ENCODE peak calls at places on chromosomes 3 and 15, in ten cellular contexts. G is choroid plexus epithelial cell, L is astrocyte of the spinal cord, V is endothelial cell of umbilical vein, J is colonic mucosa, Y is cardiac fibroblast, W is brain microvascular endothelial cell, C is heart left ventricle, Q is neural progenitor cell, A is BJ. O is an unnamed sample.

GRCh38 chr15:63338170-63338569 is 43.5 kb downstream of the CA12 start:
- DNase-seq in G (peak), J (no peak), V (no peak), C (no peak), A (no peak), W (no peak), Y (peak), L (peak), Q (no peak), O (peak)

GRCh38 chr3:25907081-25907480 is 117.2 kb downstream of the OXSM start:
- DNase-seq in C (no peak), V (no peak), L (no peak), G (no peak), Y (no peak), A (no peak), W (no peak), J (no peak), Q (no peak), O (no peak)

GRCh38 chr15:94478763-94479162 is 247.4 kb downstream of the MCTP2 start:
- DNase-seq in W (no peak), G (no peak), L (no peak), Q (no peak), A (no peak), V (no peak), Y (no peak), J (no peak), C (no peak), O (no peak)

GRCh38 chr3:50474717-50475116 is 28.7 kb downstream of the CACNA2D2 start:
- DNase-seq in G (peak), Q (no peak), Y (peak), C (no peak), W (peak), J (no peak), A (no peak), V (peak), L (peak), O (peak)

GRCh38 chr3:60636846-60637245 is 614.4 kb downstream of the FHIT start:
- DNase-seq in L (peak), G (peak), Q (peak), W (peak), J (no peak), A (no peak), C (no peak), Y (no peak), V (no peak), O (no peak)

GRCh38 chr3:65268411-65268810 is 580.6 kb upstream of the ADAMTS9 start:
- DNase-seq in L (no peak), J (no peak), C (no peak), Q (no peak), V (no peak), A (no peak), Y (no peak), G (peak), W (no peak), O (peak)

GRCh38 chr3:148023994-148024393 is 614.8 kb downstream of the ZIC1 start:
- DNase-seq in A (peak), C (no peak), V (peak), G (peak), Y (peak), Q (no peak), J (no peak), W (peak), L (peak), O (peak)

GRCh38 chr3:165778456-165778855 is 58.8 kb downstream of the BCHE start:
- DNase-seq in Y (no peak), J (no peak), G (no peak), W (no peak), Q (no peak), A (no peak), C (no peak), V (no peak), L (no peak), O (no peak)

GRCh38 chr3:53346514-53346913 is 829 bp downstream of the DCP1A start:
- DNase-seq in J (peak), W (no peak), Q (peak), Y (peak), G (no peak), A (no peak), C (no peak), L (peak), V (peak), O (no peak)

GRCh38 chr3:27200721-27201434 is 168.3 kb downstream of the NEK10 start:
- DNase-seq in L (no peak), J (peak), Y (no peak), Q (no peak), C (no peak), W (no peak), G (no peak), V (no peak), A (no peak), O (no peak)

GRCh38 chr15:24955549-24955929 is 752 bp downstream of the SNRPN start:
- DNase-seq in L (no peak), Q (peak), Y (no peak), G (no peak), V (no peak), A (no peak), W (no peak), J (peak), C (peak), O (no peak)

GRCh38 chr3:59611649-59612431 is 562.0 kb upstream of the CFAP20DC start:
- DNase-seq in L (no peak), G (no peak), V (no peak), Q (no peak), W (no peak), Y (no peak), A (no peak), C (no peak), J (no peak), O (no peak)

GRCh38 chr3:64037084-64037483 is 13.8 kb upstream of the PSMD6 start:
- DNase-seq in J (no peak), W (no peak), V (no peak), L (no peak), G (no peak), C (no peak), Q (no peak), Y (no peak), A (no peak), O (no peak)

GRCh38 chr15:88341653-88342052 is 85.1 kb upstream of the NTRK3 start:
- DNase-seq in V (no peak), L (no peak), Y (no peak), G (no peak), W (no peak), Q (no peak), C (no peak), J (no peak), A (no peak), O (no peak)

GRCh38 chr3:44993471-44994205 is 17.6 kb downstream of the EXOSC7 start:
- DNase-seq in A (peak), Q (no peak), L (peak), Y (peak), W (peak), V (no peak), J (peak), C (no peak), G (peak), O (peak)

GRCh38 chr3:135908737-135909136 is 56.8 kb upstream of the PPP2R3A start:
- DNase-seq in C (no peak), L (no peak), G (no peak), Y (no peak), W (no peak), Q (no peak), J (no peak), A (no peak), V (no peak), O (no peak)

GRCh38 chr15:98794211-98794610 is 145.9 kb downstream of the IGF1R start:
- DNase-seq in C (no peak), Y (no peak), Q (no peak), V (no peak), L (no peak), J (peak), A (no peak), G (no peak), W (no peak), O (no peak)

GRCh38 chr3:129933471-129933870 is 40.0 kb upstream of the TMCC1 start:
- DNase-seq in A (no peak), C (no peak), J (no peak), G (no peak), W (no peak), Q (no peak), L (no peak), V (no peak), Y (no peak), O (no peak)

GRCh38 chr3:58608648-58609047 is 31.5 kb upstream of the FAM107A start:
- DNase-seq in G (no peak), V (no peak), W (no peak), Y (no peak), C (no peak), A (no peak), L (no peak), J (no peak), Q (no peak), O (no peak)

GRCh38 chr3:94159062-94159726 is 96.3 kb downstream of the NSUN3 start:
- DNase-seq in V (no peak), A (peak), Y (peak), L (peak), G (peak), C (no peak), J (no peak), Q (no peak), W (peak), O (peak)

GRCh38 chr15:25690673-25691543 is 172.2 kb downstream of the ATP10A start:
- DNase-seq in A (peak), C (no peak), Y (peak), V (no peak), Q (no peak), W (peak), L (peak), G (peak), J (no peak), O (peak)

GRCh38 chr3:154364849-154365248 is 40.6 kb upstream of the DHX36 start:
- DNase-seq in G (no peak), Q (no peak), Y (no peak), V (no peak), J (no peak), W (no peak), A (no peak), L (no peak), C (no peak), O (no peak)

GRCh38 chr15:63037996-63038720 is 4.4 kb upstream of the TPM1 start:
- DNase-seq in Q (no peak), A (no peak), Y (no peak), G (no peak), J (no peak), W (no peak), C (no peak), V (no peak), L (no peak), O (no peak)

DNA sequence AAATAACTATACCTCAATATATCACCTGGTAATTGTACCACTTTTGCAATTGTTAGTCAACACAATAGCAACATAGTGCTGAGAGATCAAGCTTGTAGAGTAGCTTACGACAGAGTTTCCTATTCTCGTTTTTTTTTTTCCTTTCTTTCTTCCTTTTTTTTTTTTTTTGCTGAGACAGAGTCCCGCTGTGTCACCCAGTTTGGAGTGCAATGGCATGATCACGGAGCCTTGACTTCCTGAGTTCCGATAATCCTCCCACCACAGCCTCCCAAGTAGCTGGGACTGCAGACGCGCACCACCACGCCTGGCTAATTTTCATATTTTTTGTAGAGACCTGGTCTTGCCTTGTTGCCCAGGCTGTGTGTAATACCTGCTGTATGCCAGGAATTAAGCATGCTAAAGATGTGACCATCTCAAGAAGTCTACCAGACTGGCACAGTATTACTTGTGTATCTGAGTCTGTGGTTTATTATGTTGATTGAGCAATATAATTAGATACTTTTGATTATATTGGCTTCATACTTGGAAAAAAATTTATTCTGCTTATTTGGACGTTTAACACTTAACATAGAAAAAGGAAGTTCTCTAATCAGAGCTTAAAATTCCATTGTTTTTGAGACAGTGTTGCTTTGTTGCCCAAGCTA is 3.0 kb downstream of the SELENOT start:
- DNase-seq in Y (no peak), C (no peak), L (no peak), V (no peak), W (no peak), A (no peak), J (no peak), Q (no peak), G (no peak), O (no peak)
- TF ChIP-seq CTCF in Y (no peak), C (no peak), L (no peak), V (no peak), W (no peak), A (no peak), J (no peak), Q (no peak), G (no peak), O (no peak)

GRCh38 chr3:89113887-89114840 is 6.7 kb downstream of the EPHA3 start:
- DNase-seq in W (peak), L (peak), V (no peak), A (no peak), G (peak), J (peak), Y (peak), C (peak), Q (peak), O (peak)
- H3K4me3 ChIP-seq in W (peak), L (peak), V (no peak), A (peak), G (peak), J (peak), Y (peak), C (peak), Q (peak), O (peak)

GRCh38 chr3:127940116-127940515 is 25.1 kb downstream of the KBTBD12 start:
- DNase-seq in J (no peak), V (no peak), A (no peak), C (no peak), W (no peak), G (no peak), L (no peak), Y (no peak), Q (no peak), O (no peak)
- TF ChIP-seq CTCF in J (no peak), V (no peak), A (no peak), C (no peak), W (no peak), G (no peak), L (no peak), Y (no peak), Q (no peak), O (no peak)

GRCh38 chr3:69197455-69197854 is 75.1 kb upstream of the LMOD3 start:
- DNase-seq in V (no peak), A (no peak), Y (no peak), Q (no peak), G (no peak), C (no peak), J (no peak), L (no peak), W (no peak), O (no peak)

GRCh38 chr3:69201658-69202057 is 79.3 kb upstream of the LMOD3 start:
- DNase-seq in Q (no peak), L (no peak), V (no peak), W (no peak), Y (no peak), C (no peak), J (peak), A (no peak), G (no peak), O (no peak)

GRCh38 chr3:69199942-69200341 is 77.5 kb upstream of the LMOD3 start:
- DNase-seq in A (no peak), G (peak), C (no peak), J (no peak), L (no peak), Y (no peak), V (no peak), W (no peak), Q (no peak), O (no peak)

GRCh38 chr3:69197922-69198540 is 75.6 kb upstream of the LMOD3 start:
- DNase-seq in C (no peak), Y (no peak), J (no peak), W (no peak), A (no peak), L (no peak), G (no peak), V (no peak), Q (no peak), O (no peak)

DNA sequence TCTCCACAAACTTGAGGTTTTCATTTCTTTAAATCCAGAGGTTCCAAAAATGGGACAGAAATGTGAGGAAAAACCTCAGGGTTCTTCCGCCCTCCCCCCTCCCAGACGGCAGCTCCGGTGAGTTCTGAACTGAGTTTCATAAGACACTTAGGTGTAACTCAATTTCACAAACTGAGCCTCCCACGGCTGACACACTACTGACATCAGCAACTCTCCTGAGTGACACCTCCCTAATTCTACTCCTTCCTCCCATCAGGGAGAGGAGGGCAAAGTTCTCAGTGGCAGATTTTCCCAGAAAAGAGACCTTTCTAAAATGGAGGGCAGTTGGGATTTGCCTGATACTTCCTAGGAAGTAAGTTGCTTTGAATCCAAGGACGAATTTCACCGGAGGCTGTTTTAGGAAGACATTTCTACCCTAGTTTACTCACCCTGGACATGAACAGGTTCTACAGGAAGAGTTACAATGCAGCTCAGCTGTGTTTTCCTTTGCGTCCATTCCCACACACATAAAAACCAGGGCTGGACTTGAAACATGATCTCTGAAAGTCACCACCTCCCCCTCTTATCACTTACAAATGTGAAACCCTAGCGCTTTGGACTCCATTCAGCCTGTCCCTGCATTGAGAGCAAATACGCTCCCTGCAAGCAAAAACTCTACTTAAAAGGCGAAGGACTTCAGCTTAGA is 78.1 kb upstream of the LMOD3 start:
- DNase-seq in W (peak), Y (peak), C (no peak), A (peak), G (peak), V (peak), Q (peak), L (peak), J (peak), O (peak)
- H3K4me3 ChIP-seq in W (peak), Y (no peak), C (peak), A (no peak), G (peak), V (peak), Q (no peak), L (peak), J (peak), O (peak)